ENCODE peak calls at places on chromosomes 3 and 15, in nine cellular contexts. Y is head of caudate nucleus; K is nephron progenitor cell; J is right lobe of liver; E is iris pigment epithelial cell; Q is naive thymus-derived CD4-positive, alpha-beta T cell; O is stimulated activated effector memory CD8-positive, alpha-beta T cell treated with anti-CD3 and anti-CD28 coated beads, Interleukin-12 subunit alpha, Interleukin-12 subunit beta, amount 100 ng/mL, for 72 hours; X is CD8-positive, alpha-beta memory T cell; R is B cell. G is an unnamed sample.

GRCh38 chr3:130473416-130473815 is 43.6 kb upstream of the COL6A6 start:
- DNase-seq in Y (no peak), K (no peak), J (no peak), E (no peak), Q (no peak), O (no peak), X (no peak), R (no peak), G (no peak)

GRCh38 chr3:154122096-154122911 is 1.1 kb downstream of the ARHGEF26 start:
- DNase-seq in Y (no peak), K (peak; percentile 41), J (no peak), E (peak; percentile 7), Q (no peak), O (no peak), X (no peak), R (peak; percentile 8), G (peak; percentile 42)

GRCh38 chr3:166186003-166186402 is 348.8 kb upstream of the BCHE start:
- DNase-seq in Y (no peak), K (no peak), J (no peak), E (no peak), Q (no peak), O (no peak), X (no peak), R (no peak), G (no peak)

GRCh38 chr15:64981812-64982431 is 7.8 kb downstream of the SPG21 start:
- DNase-seq in Y (no peak), K (no peak), J (peak; percentile 80), E (no peak), Q (no peak), O (no peak), X (no peak), R (no peak), G (no peak)

GRCh38 chr15:55917881-55918296 is 75.5 kb downstream of the NEDD4 start:
- DNase-seq in Y (no peak), K (no peak), J (no peak), E (peak; percentile 97), Q (no peak), O (no peak), X (no peak), R (no peak), G (peak; percentile 73)

GRCh38 chr15:92901053-92901761 is 1.1 kb downstream of the CHD2 start:
- DNase-seq in Y (no peak), K (no peak), J (no peak), E (no peak), Q (peak; percentile 28), O (no peak), X (no peak), R (no peak), G (no peak)

GRCh38 chr15:80558631-80559319 is 136.3 kb upstream of the ABHD17C start:
- DNase-seq in Y (no peak), K (no peak), J (no peak), E (no peak), Q (no peak), O (no peak), X (no peak), R (no peak), G (no peak)

GRCh38 chr3:49025793-49026520 is 3.2 kb downstream of the IMPDH2 start:
- DNase-seq in Y (no peak), K (no peak), J (no peak), E (no peak), Q (no peak), O (no peak), X (no peak), R (no peak), G (no peak)

GRCh38 chr3:104939196-104939595 is 427.5 kb upstream of the ALCAM start:
- DNase-seq in Y (no peak), K (no peak), J (no peak), E (peak; percentile 49), Q (no peak), O (no peak), X (no peak), R (no peak), G (no peak)

GRCh38 chr3:153756816-153757215 is 364.4 kb upstream of the ARHGEF26 start:
- DNase-seq in Y (no peak), K (no peak), J (no peak), E (peak; percentile 28), Q (no peak), O (no peak), X (no peak), R (no peak), G (no peak)

GRCh38 chr3:123602325-123602724 is 17.5 kb upstream of the HACD2 start:
- DNase-seq in Y (no peak), K (no peak), J (no peak), E (peak; percentile 88), Q (no peak), O (no peak), X (no peak), R (no peak), G (peak; percentile 41)

GRCh38 chr15:49045691-49046112 is 544 bp downstream of the SECISBP2L start:
- DNase-seq in Y (peak; percentile 19), K (no peak), J (no peak), E (peak; percentile 58), Q (no peak), O (no peak), X (no peak), R (peak; percentile 63), G (peak; percentile 39)

GRCh38 chr3:10286596-10287295 is 6.0 kb downstream of the GHRL start:
- DNase-seq in Y (no peak), K (no peak), J (no peak), E (peak; percentile 76), Q (peak; percentile 50), O (peak; percentile 47), X (peak; percentile 53), R (peak; percentile 64), G (peak; percentile 86)